ENCODE peak calls at places on chromosomes 1 and 21, in six cellular contexts. H is endothelial cell of umbilical vein, U is heart left ventricle, Q is AG04450, J is fibroblast of pulmonary artery, C is brain microvascular endothelial cell. Z is an unnamed sample.

GRCh38 chr1:205300149-205300548 is 21.4 kb downstream of the NUAK2 start:
- DNase-seq in H (no peak), U (no peak), Q (no peak), J (no peak), C (no peak), Z (no peak)

GRCh38 chr1:112923234-112923955 is 32.6 kb downstream of the SLC16A1 start:
- DNase-seq in H (no peak), U (no peak), Q (no peak), J (no peak), C (no peak), Z (no peak)

GRCh38 chr1:245837741-245838140 is 669.3 kb downstream of the SMYD3 start:
- DNase-seq in H (peak; percentile 22), U (no peak), Q (no peak), J (peak; percentile 33), C (no peak), Z (no peak)

GRCh38 chr1:205961405-205961804 is 18.1 kb upstream of the SLC26A9 start:
- DNase-seq in H (peak; percentile 42), U (no peak), Q (no peak), J (peak; percentile 38), C (peak; percentile 13), Z (no peak)

GRCh38 chr1:53075761-53076163 is 13.7 kb downstream of the PODN start:
- DNase-seq in H (no peak), U (peak; percentile 62), Q (no peak), J (no peak), C (no peak), Z (no peak)

GRCh38 chr1:215794151-215794550 is 227.0 kb downstream of the KCTD3 start:
- DNase-seq in H (no peak), U (no peak), Q (no peak), J (no peak), C (no peak), Z (no peak)

GRCh38 chr1:24498589-24498988 is 4.0 kb upstream of the RCAN3 start:
- DNase-seq in H (no peak), U (no peak), Q (no peak), J (no peak), C (no peak), Z (no peak)

GRCh38 chr1:207811920-207812720 is 60.3 kb downstream of the CD46 start:
- DNase-seq in H (peak; percentile 55), U (peak; percentile 71), Q (no peak), J (no peak), C (no peak), Z (no peak)

GRCh38 chr1:212454741-212455140 is 22.0 kb downstream of the NENF start:
- DNase-seq in H (no peak), U (peak; percentile 47), Q (no peak), J (no peak), C (no peak), Z (no peak)

GRCh38 chr1:93907718-93908117 is 1.5 kb downstream of the GCLM start:
- DNase-seq in H (peak; percentile 51), U (no peak), Q (peak; percentile 16), J (peak; percentile 63), C (peak; percentile 21), Z (peak; percentile 51)

GRCh38 chr1:89938171-89939055 is 56.5 kb upstream of the ZNF326 start:
- DNase-seq in H (peak; percentile 6), U (no peak), Q (no peak), J (peak; percentile 49), C (no peak), Z (peak; percentile 23)

GRCh38 chr1:19067187-19067911 is 110.9 kb upstream of the IFFO2 start:
- DNase-seq in H (no peak), U (no peak), Q (no peak), J (no peak), C (no peak), Z (no peak)

GRCh38 chr21:35051287-35051818 is 2.3 kb upstream of the RUNX1 start:
- DNase-seq in H (peak; percentile 72), U (peak; percentile 91), Q (no peak), J (peak; percentile 92), C (peak; percentile 71), Z (peak; percentile 50)

GRCh38 chr1:161163793-161164192 is 2.4 kb upstream of the PPOX start:
- DNase-seq in H (no peak), U (no peak), Q (no peak), J (no peak), C (no peak), Z (no peak)

GRCh38 chr1:179002552-179003345 is 22.9 kb upstream of the FAM20B start:
- DNase-seq in H (peak; percentile 63), U (peak; percentile 87), Q (peak; percentile 32), J (peak; percentile 66), C (peak; percentile 65), Z (peak; percentile 27)

GRCh38 chr1:89873757-89874156 is 52.9 kb downstream of the LRRC8D start:
- DNase-seq in H (peak; percentile 76), U (no peak), Q (no peak), J (peak; percentile 94), C (no peak), Z (peak; percentile 35)

GRCh38 chr21:41801256-41801655 is 34.4 kb upstream of the RIPK4 start:
- DNase-seq in H (no peak), U (no peak), Q (no peak), J (no peak), C (no peak), Z (no peak)

GRCh38 chr21:37253991-37254390 is 13.1 kb downstream of the VPS26C start:
- DNase-seq in H (no peak), U (no peak), Q (peak; percentile 30), J (no peak), C (no peak), Z (no peak)

GRCh38 chr21:37259426-37259825 is 7.7 kb downstream of the VPS26C start:
- DNase-seq in H (no peak), U (no peak), Q (no peak), J (no peak), C (no peak), Z (no peak)

GRCh38 chr21:37257526-37257966 is 9.6 kb downstream of the VPS26C start:
- DNase-seq in H (peak; percentile 56), U (no peak), Q (no peak), J (peak; percentile 44), C (peak; percentile 11), Z (no peak)

GRCh38 chr21:37263827-37264226 is 3.3 kb downstream of the VPS26C start:
- DNase-seq in H (no peak), U (no peak), Q (no peak), J (no peak), C (peak; percentile 5), Z (peak; percentile 59)

GRCh38 chr21:37257967-37258877 is 8.9 kb downstream of the VPS26C start:
- DNase-seq in H (peak; percentile 75), U (peak; percentile 73), Q (no peak), J (peak; percentile 60), C (peak; percentile 31), Z (peak; percentile 72)
- H3K4me3 ChIP-seq in H (peak overlapping the region; percentile 40), U (peak overlapping the region; percentile 68), Q (peak overlapping the region; percentile 61), J (peak overlapping the region; percentile 59), C (peak overlapping the region; percentile 66), Z (peak overlapping the region; percentile 54)

GRCh38 chr1:182303778-182304177 is 87.8 kb downstream of the GLUL start:
- DNase-seq in H (no peak), U (no peak), Q (no peak), J (no peak), C (no peak), Z (peak; percentile 51)

GRCh38 chr1:182299728-182300581 is 91.6 kb downstream of the GLUL start:
- DNase-seq in H (no peak), U (peak; percentile 72), Q (no peak), J (peak; percentile 3), C (no peak), Z (peak; percentile 81)

GRCh38 chr1:182304218-182305016 is 87.2 kb downstream of the GLUL start:
- DNase-seq in H (no peak), U (no peak), Q (no peak), J (no peak), C (no peak), Z (no peak)

GRCh38 chr1:182301026-182301436 is 90.6 kb downstream of the GLUL start:
- DNase-seq in H (no peak), U (no peak), Q (no peak), J (no peak), C (no peak), Z (no peak)

DNA sequence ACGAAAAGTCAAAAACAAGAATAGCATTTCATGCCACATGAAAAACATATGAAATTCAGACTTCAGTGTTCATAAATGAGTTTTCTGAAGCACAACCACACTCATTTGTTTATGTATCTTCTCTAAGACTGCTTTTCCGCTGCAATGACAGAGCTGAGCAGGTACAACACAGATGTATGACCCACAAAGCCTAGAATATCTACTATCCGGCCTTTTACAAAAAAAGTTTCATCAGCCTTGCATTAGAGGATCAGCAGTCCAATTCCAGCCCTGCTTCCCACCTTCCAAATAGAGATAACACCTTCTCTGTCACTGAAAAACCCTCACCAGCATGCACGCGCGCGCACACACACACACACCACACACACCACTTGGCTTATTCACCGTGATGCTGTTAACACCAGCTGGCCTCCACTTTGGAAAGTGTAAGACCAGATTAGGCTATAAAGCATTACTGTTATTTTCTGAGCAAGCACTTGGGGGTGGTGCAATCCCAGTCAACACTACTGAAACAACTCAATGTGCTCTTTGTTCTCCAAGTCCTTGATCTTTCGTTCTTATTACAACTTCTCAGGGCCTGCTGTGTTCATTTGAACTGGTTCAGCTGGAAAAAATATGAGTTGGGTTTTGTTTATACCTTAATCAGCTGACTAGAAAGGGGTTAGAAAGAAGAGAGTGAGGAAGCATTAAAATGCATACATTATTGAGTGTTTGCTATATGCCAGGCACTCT is 90.0 kb downstream of the GLUL start:
- DNase-seq in H (no peak), U (no peak), Q (no peak), J (peak; percentile 45), C (no peak), Z (peak; percentile 60)
- TF ChIP-seq CTCF in H (no peak), U (peak; percentile 37), Q (no peak), J (no peak), C (no peak), Z (no peak)

DNA sequence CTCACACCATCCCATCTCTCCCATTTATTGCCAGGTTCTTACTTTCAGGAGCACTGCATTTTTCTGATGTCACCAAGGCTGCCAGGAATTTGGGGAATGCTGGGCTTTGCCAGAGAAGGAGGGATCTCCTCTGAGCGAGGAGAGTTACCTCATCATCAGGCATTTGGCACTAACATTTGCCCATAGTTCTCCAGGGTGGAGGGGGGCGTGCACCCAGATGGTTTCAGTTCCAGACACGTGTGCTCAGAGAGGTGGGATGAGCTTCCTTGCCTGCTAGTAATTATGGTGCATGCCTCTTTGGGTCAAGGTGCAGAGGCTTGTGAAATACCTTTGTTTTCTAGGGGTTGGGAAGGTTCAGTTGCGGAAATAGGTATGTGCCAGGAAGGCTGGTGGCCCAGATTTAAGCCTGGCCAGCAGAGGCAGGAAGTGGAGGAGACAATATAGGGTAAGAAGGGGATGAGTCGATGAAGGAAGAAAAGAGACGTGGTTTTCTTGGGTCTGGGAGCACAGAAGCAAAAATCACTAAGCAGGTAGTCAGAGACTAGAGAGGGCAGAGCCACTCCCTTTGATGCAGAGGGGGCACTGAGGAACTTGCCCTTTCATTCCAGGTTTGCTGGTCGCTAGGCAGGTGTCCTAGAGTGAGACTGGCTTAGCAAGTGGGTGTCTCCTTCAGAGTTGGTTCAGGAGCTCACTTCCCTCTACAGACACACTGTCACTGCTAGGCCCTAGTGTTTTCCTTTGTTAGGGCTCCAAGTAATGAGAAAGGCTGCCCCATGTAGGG is 7.2 kb downstream of the TUFT1 start:
- DNase-seq in H (peak; percentile 60), U (no peak), Q (peak; percentile 88), J (peak; percentile 96), C (peak; percentile 81), Z (peak; percentile 92)
- H3K4me3 ChIP-seq in H (no peak overlapping the region), U (no peak overlapping the region), Q (peak overlapping the region; percentile 22), J (no peak overlapping the region), C (no peak overlapping the region), Z (no peak overlapping the region)

DNA sequence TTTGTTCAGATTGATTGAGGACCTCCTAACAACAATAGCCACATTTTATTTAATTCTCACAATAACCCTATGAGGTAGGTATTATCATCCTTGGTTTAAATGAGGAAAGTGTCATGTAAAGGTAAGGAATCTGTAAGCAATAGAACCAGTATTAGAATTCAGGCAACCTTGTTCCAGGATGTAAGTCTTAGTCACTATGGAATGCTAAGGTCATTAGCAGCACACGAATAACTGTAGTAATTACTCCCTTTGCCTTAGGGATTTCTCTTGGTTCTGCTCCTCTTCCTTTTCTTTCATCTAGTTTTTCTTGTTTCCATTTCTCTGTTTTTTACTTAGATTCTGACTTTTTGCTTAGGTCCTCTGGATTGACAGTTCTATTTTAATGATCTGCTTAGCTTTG is 23.1 kb upstream of the ATP6V1G3 start:
- DNase-seq in H (peak; percentile 11), U (no peak), Q (no peak), J (no peak), C (no peak), Z (no peak)
- TF ChIP-seq CTCF in H (no peak), U (no peak), Q (no peak), J (no peak), C (no peak), Z (no peak)

Z was measured in foreskin fibroblast.